ENCODE peak calls at places on chromosomes 5 and 9, in five cellular contexts. I is foreskin fibroblast, D is breast epithelium, B is GM12865, Y is B cell. P is an unnamed sample.

GRCh38 chr9:84600739-84601138 is 68.8 kb upstream of the NTRK2 start:
- DNase-seq in I (no peak), B (peak), Y (no peak), D (no peak), P (no peak)

GRCh38 chr5:124628721-124629596 is 117.5 kb downstream of the ZNF608 start:
- DNase-seq in D (no peak), B (no peak), I (peak), Y (no peak), P (no peak)

GRCh38 chr9:3014164-3014563 is 170.3 kb upstream of the PUM3 start:
- DNase-seq in Y (no peak), I (no peak), D (no peak), B (no peak), P (no peak)

GRCh38 chr9:70412678-70413426 is 1.6 kb downstream of the KLF9 start:
- DNase-seq in I (peak), D (peak), B (no peak), Y (no peak), P (peak)

GRCh38 chr5:160158087-160158486 is 38.8 kb upstream of the PWWP2A start:
- DNase-seq in D (no peak), B (peak), I (no peak), Y (no peak), P (no peak)

GRCh38 chr5:107878676-107879075 is 207.9 kb upstream of the EFNA5 start:
- DNase-seq in I (no peak), D (no peak), Y (no peak), B (no peak), P (no peak)

GRCh38 chr5:149128023-149128875 is 13.0 kb upstream of the ABLIM3 start:
- DNase-seq in D (no peak), Y (no peak), I (peak), B (peak), P (no peak)

GRCh38 chr9:104118916-104119315 is 24.8 kb downstream of the SMC2 start:
- DNase-seq in Y (no peak), I (no peak), B (no peak), D (no peak), P (no peak)

GRCh38 chr5:30343707-30344106 is 849.8 kb upstream of the CDH6 start:
- DNase-seq in B (no peak), D (no peak), I (no peak), Y (no peak), P (no peak)

GRCh38 chr5:6418679-6419276 is 29.9 kb upstream of the UBE2QL1 start:
- DNase-seq in B (no peak), I (no peak), D (no peak), Y (no peak), P (no peak)
- TF ChIP-seq CTCF in B (no peak), I (no peak), D (no peak), Y (no peak), P (no peak)

GRCh38 chr9:124011460-124012301 is at the start of gene LHX2:
- DNase-seq in D (no peak), I (peak), B (peak), Y (peak), P (peak)
- TF ChIP-seq CTCF in D (no peak), I (peak), B (peak), Y (no peak), P (no peak)

GRCh38 chr9:131722260-131722659 is 17.6 kb downstream of the RAPGEF1 start:
- DNase-seq in B (no peak), I (no peak), Y (no peak), D (no peak), P (no peak)
- TF ChIP-seq CTCF in B (no peak), I (no peak), Y (no peak), D (no peak), P (no peak)

GRCh38 chr5:40224421-40224820 is 455.3 kb upstream of the PTGER4 start:
- DNase-seq in Y (no peak), B (no peak), I (peak), D (no peak), P (no peak)

GRCh38 chr5:40227366-40227765 is 452.3 kb upstream of the PTGER4 start:
- DNase-seq in B (no peak), Y (no peak), I (peak), D (no peak), P (no peak)

GRCh38 chr5:40226906-40227305 is 452.8 kb upstream of the PTGER4 start:
- DNase-seq in Y (no peak), D (no peak), B (no peak), I (no peak), P (no peak)

GRCh38 chr5:40223884-40224402 is 455.8 kb upstream of the PTGER4 start:
- DNase-seq in D (no peak), I (peak), Y (no peak), B (peak), P (no peak)

DNA sequence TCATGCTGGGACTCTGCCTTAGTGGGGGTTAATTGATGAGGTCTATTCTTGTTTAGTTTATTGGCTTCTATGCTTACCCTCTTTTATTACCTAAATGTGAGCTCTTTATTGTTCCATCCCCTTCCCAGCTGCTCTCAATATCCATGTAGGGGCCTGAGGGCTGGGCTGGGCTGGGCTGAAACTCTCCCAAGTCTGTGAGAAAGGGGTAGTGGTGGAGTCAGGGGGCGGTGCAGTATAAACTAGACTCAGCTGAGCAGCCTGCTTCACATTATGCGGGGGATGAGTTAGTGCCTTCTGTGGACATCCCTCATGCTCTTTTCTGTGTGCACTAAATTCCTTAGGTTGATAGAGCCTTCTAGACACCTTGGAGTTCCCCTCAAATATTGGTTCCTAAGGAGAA is 451.8 kb upstream of the PTGER4 start:
- DNase-seq in Y (no peak), B (no peak), D (no peak), I (peak), P (no peak)
- TF ChIP-seq CTCF in Y (no peak), B (no peak), D (no peak), I (no peak), P (no peak)

GRCh38 chr5:176629853-176630680 is at the start of the genes EIF4E1B and SNCB:
- DNase-seq in Y (peak), B (peak), I (peak), D (no peak), P (peak)
- TF ChIP-seq CTCF in Y (no peak), B (no peak), I (no peak), D (no peak), P (no peak)

GRCh38 chr5:35852084-35852734 is 4.5 kb upstream of the IL7R start:
- DNase-seq in D (no peak), I (peak), B (peak), Y (no peak), P (no peak)
- TF ChIP-seq CTCF in D (no peak), I (peak), B (no peak), Y (no peak), P (no peak)

DNA sequence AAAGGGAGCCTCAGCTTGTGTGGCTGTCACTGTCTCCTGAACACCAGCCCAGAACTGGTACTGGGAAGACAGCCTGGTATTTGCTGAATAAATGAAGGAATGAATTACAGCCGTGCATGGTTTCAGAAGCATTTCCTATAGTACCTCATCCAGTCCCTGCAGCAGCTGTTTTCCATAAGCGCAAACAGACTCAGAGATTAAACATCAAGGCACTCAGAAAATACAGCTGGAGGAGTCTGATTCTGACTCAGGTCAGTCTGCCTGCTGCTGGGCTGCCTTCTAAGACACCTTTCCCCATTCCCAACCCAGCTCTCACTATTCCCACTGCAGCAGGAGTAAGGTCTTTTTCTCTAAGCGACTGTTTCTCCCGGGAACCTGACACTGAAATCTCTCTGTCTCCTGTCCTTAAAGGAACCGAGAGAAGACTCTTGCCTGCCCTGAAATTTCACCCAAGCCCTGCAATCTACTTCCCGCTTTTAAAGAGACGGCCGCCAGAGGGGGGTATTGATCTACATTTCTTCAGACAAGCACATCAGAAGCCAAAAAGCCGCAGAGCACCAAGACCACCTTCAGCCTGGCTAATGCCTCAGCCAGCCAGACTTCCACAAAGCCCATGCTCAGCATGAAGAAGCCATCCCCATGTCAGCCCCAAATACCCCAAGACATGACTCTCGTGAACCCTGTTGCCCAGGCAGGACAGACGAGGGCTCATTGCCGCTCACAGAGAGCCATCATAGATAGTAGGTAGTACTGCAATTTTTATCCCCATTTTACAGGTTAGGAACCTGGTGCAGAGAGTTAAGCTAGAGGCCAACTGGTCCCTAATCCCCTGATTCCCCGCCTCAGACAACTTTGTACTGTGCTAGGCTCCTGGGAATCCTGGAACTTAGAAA is 5.4 kb upstream of the FOXI1 start:
- DNase-seq in Y (peak), B (peak), D (peak), I (peak), P (peak)
- TF ChIP-seq CTCF in Y (peak), B (peak), D (peak), I (peak), P (peak)

P was measured in mesothelial cell of epicardium.